ENCODE peak calls at places on chromosomes 1 and 21, in six cellular contexts. J is body of pancreas, K is vagina, G is esophagus muscularis mucosa, B is transverse colon, Q is IMR-90. C is an unnamed sample.

GRCh38 chr1:100359139-100359538 is 6.8 kb downstream of the CDC14A start:
- DNase-seq in J (no peak), Q (no peak), G (no peak), B (no peak), K (no peak), C (no peak)

GRCh38 chr1:205680073-205680851 is at the start of gene SLC45A3:
- DNase-seq in B (peak; percentile 60), G (no peak), K (no peak), J (peak; percentile 31), Q (no peak), C (peak; percentile 69)

GRCh38 chr1:155192346-155193274 is 15.1 kb downstream of the THBS3 start:
- DNase-seq in K (no peak), G (no peak), B (peak; percentile 85), J (peak; percentile 82), Q (no peak), C (no peak)

GRCh38 chr1:3541930-3542329 is 69.4 kb downstream of the MEGF6 start:
- DNase-seq in J (no peak), B (no peak), Q (no peak), K (no peak), G (no peak), C (no peak)

GRCh38 chr1:99680258-99680657 is 34.3 kb downstream of the PALMD start:
- DNase-seq in K (no peak), B (no peak), G (no peak), J (no peak), Q (peak; percentile 43), C (no peak)

GRCh38 chr21:46471514-46471913 is 12.8 kb downstream of the DIP2A start:
- DNase-seq in G (no peak), J (no peak), K (no peak), Q (no peak), B (no peak), C (no peak)

GRCh38 chr1:60808676-60809075 is 273.7 kb upstream of the NFIA start:
- DNase-seq in B (no peak), G (no peak), J (no peak), K (no peak), Q (no peak), C (no peak)

GRCh38 chr1:109895720-109896504 is 14.7 kb upstream of the CSF1 start:
- DNase-seq in Q (peak; percentile 65), J (no peak), K (no peak), B (no peak), G (no peak), C (peak; percentile 77)

GRCh38 chr1:37930246-37931142 is 16.4 kb downstream of the INPP5B start:
- DNase-seq in J (no peak), B (no peak), G (no peak), Q (peak; percentile 13), K (no peak), C (no peak)

GRCh38 chr1:38489844-38490270 is 369.7 kb downstream of the RRAGC start:
- DNase-seq in B (peak; percentile 15), G (no peak), K (peak; percentile 34), J (peak; percentile 19), Q (peak; percentile 2), C (peak; percentile 62)

GRCh38 chr1:51819810-51820209 is 58.7 kb downstream of the NRDC start:
- DNase-seq in G (no peak), K (no peak), J (no peak), Q (peak; percentile 31), B (no peak), C (no peak)

GRCh38 chr1:33181038-33181861 is 593 bp downstream of the TRIM62 start:
- DNase-seq in Q (peak; percentile 41), B (peak; percentile 57), K (peak; percentile 83), G (peak; percentile 88), J (peak; percentile 54), C (peak; percentile 73)

GRCh38 chr1:3460653-3461237 is 6.3 kb downstream of the ARHGEF16 start:
- DNase-seq in G (no peak), B (peak; percentile 41), Q (no peak), J (peak; percentile 32), K (no peak), C (no peak)

GRCh38 chr1:241767737-241768136 is 80.3 kb upstream of the EXO1 start:
- DNase-seq in K (no peak), G (no peak), Q (no peak), J (no peak), B (no peak), C (no peak)

GRCh38 chr1:241772932-241773500 is 75.0 kb upstream of the EXO1 start:
- DNase-seq in J (no peak), K (no peak), G (no peak), B (no peak), Q (no peak), C (no peak)

GRCh38 chr1:241771117-241771516 is 76.9 kb upstream of the EXO1 start:
- DNase-seq in Q (no peak), K (no peak), G (no peak), B (no peak), J (no peak), C (no peak)

GRCh38 chr1:241774017-241774416 is 74.0 kb upstream of the EXO1 start:
- DNase-seq in B (no peak), Q (no peak), J (no peak), K (no peak), G (no peak), C (no peak)

DNA sequence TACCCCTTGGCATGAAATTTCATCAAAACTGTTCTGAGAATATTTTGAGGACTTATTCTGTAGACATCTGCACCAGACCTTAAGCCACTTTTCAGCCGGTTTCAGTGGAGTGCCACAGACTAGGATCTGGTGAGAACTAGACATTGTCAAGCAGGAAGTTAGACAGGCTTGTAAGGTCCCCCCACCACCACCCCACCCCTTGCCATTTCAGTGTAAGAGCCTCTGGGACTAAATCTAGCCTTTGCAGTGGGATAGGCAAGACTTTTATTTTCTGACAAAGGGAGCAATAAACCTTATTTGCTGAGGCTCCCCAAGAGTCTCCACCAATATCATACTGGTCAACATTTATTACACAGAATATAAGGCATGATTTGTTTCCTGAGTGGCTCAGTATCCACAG is 77.9 kb upstream of the EXO1 start:
- DNase-seq in K (no peak), G (no peak), Q (no peak), J (no peak), B (no peak), C (no peak)
- TF ChIP-seq POLR2A in K (no peak), G (no peak), Q (no peak), J (no peak), B (no peak), C (no peak)

GRCh38 chr1:160548960-160549664 is 26.1 kb upstream of the SLAMF6 start:
- DNase-seq in B (no peak), G (no peak), J (no peak), Q (no peak), K (no peak), C (no peak)
- TF ChIP-seq POLR2A in B (no peak), G (no peak), J (no peak), Q (no peak), K (no peak), C (no peak)

GRCh38 chr1:147169171-147169570 is 3.1 kb downstream of the PRKAB2 start:
- DNase-seq in B (no peak), G (no peak), K (no peak), Q (no peak), J (no peak), C (no peak)

GRCh38 chr1:147169840-147170674 is 2.2 kb downstream of the PRKAB2 start:
- DNase-seq in Q (no peak), K (no peak), J (no peak), B (no peak), G (no peak), C (no peak)

GRCh38 chr1:147168626-147169058 is 3.6 kb downstream of the PRKAB2 start:
- DNase-seq in J (peak; percentile 68), Q (peak; percentile 42), B (peak; percentile 73), G (no peak), K (no peak), C (no peak)

GRCh38 chr1:147171399-147172167 is 687 bp downstream of the PRKAB2 start:
- DNase-seq in Q (no peak), G (no peak), B (peak; percentile 13), K (peak; percentile 86), J (peak; percentile 16), C (no peak)

GRCh38 chr1:147172168-147173016 is at the start of gene PRKAB2:
- DNase-seq in J (peak; percentile 97), Q (peak; percentile 97), G (peak; percentile 97), K (peak; percentile 95), B (peak; percentile 97), C (peak; percentile 86)
- TF ChIP-seq POLR2A in J (peak; percentile 92), Q (peak; percentile 66), G (peak; percentile 44), K (peak; percentile 72), B (peak; percentile 77), C (peak; percentile 36)

GRCh38 chr1:9495854-9496374 is 43.4 kb upstream of the SLC25A33 start:
- DNase-seq in Q (no peak), G (no peak), K (no peak), J (no peak), B (no peak), C (no peak)

GRCh38 chr1:9506901-9507300 is 32.4 kb upstream of the SLC25A33 start:
- DNase-seq in Q (no peak), K (no peak), B (no peak), J (no peak), G (no peak), C (no peak)

GRCh38 chr1:9503001-9503675 is 36.1 kb upstream of the SLC25A33 start:
- DNase-seq in J (peak; percentile 38), G (no peak), B (no peak), K (no peak), Q (no peak), C (no peak)

GRCh38 chr1:9505142-9505541 is 34.1 kb upstream of the SLC25A33 start:
- DNase-seq in Q (no peak), J (no peak), B (no peak), G (no peak), K (no peak), C (no peak)

DNA sequence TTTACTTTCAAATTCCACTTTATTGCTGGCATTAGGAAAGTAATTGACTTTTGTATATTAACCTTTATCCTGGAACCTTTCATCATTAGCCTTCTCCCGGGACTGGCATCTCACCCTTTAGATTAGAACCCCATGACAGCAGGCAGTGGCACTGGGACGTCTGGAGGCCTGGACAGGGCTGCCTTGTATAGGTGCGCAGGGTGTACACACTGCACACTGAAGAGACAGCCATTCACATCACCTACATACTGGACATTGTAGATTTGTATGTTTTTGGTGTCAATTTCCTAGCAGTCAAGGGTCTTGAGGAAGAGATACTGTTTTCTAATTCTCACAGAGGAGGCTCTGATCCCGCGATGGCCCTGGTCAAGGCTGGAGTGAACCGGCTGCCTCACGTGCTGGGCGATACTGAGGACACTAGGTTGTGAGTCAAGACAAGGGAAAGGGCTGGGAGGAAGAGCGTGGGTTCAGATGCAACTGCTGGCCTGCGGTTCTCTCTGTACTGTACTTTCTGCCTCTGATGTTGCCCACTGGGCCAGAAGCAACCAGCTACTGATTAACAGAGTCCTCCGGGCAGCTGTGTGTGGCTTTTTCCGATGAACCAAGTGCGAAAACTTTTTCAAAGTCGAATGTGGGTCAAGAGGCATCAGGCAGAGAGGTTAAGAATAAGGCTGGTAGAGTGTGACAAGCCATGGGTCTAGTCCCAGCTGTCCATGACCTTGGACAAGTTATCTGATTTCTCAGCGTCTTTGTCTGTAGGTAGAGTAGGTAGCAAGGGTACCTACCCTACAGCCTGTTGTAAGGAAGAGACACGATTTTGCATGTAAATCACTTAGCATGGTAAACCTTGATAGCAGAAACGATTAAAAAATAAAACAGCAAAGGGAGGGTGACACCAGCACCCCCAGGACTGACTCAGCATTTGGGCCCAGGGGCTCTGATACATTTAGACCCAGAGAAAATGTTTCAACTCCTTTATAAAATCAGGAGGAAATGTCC is 38.2 kb upstream of the SLC25A33 start:
- DNase-seq in G (no peak), J (no peak), Q (no peak), K (no peak), B (no peak), C (no peak)
- TF ChIP-seq POLR2A in G (no peak), J (no peak), Q (no peak), K (no peak), B (no peak), C (no peak)

GRCh38 chr1:30596891-30597290 is 126.5 kb downstream of the MATN1 start:
- DNase-seq in G (no peak), K (peak; percentile 76), Q (no peak), J (no peak), B (no peak), C (no peak)
- TF ChIP-seq POLR2A in G (no peak), K (no peak), Q (no peak), J (no peak), B (no peak), C (no peak)

C was measured in H54.